ENCODE peak calls at places on chromosomes 7 and 10, in ten cellular contexts. P is cardiac muscle cell; Z is ascending aorta; G is coronary artery; W is CD8-positive, alpha-beta T cell; Y is cardiac fibroblast; B is CD4-positive, alpha-beta T cell; V is mammary epithelial cell; L is AG04449; E is Panc1. T is an unnamed sample.

GRCh38 chr7:29924006-29924405 is 65.6 kb downstream of the SCRN1 start:
- DNase-seq in P (no peak), Z (no peak), G (no peak), W (no peak), Y (no peak), B (no peak), V (no peak), L (no peak), E (no peak), T (no peak)

GRCh38 chr7:93856319-93856718 is 34.2 kb downstream of the TFPI2 start:
- DNase-seq in P (no peak), Z (no peak), G (no peak), W (no peak), Y (no peak), B (no peak), V (peak), L (no peak), E (no peak), T (no peak)

GRCh38 chr10:112952282-112952991 is 2.4 kb downstream of the TCF7L2 start:
- DNase-seq in P (peak), Z (no peak), G (no peak), W (no peak), Y (peak), B (no peak), V (peak), L (no peak), E (no peak), T (no peak)

GRCh38 chr10:132637477-132638129 is 100.0 kb downstream of the INPP5A start:
- DNase-seq in P (peak), Z (no peak), G (peak), W (peak), Y (peak), B (peak), V (peak), L (no peak), E (peak), T (peak)

GRCh38 chr10:129586897-129587443 is 119.9 kb downstream of the MGMT start:
- DNase-seq in P (no peak), Z (no peak), G (no peak), W (no peak), Y (peak), B (no peak), V (no peak), L (no peak), E (no peak), T (no peak)

GRCh38 chr10:5932345-5932744 is 42.3 kb downstream of the FBH1 start:
- DNase-seq in P (peak), Z (no peak), G (no peak), W (no peak), Y (no peak), B (no peak), V (no peak), L (no peak), E (no peak), T (no peak)

GRCh38 chr7:37354661-37355131 is 94.0 kb downstream of the ELMO1 start:
- DNase-seq in P (peak), Z (peak), G (peak), W (no peak), Y (peak), B (peak), V (peak), L (no peak), E (no peak), T (no peak)

GRCh38 chr7:99019523-99020412 is 124.1 kb downstream of the SMURF1 start:
- DNase-seq in P (no peak), Z (no peak), G (peak), W (no peak), Y (no peak), B (peak), V (no peak), L (no peak), E (no peak), T (no peak)

GRCh38 chr7:68020102-68020501 is 1023.5 kb downstream of the TYW1 start:
- DNase-seq in P (no peak), Z (no peak), G (no peak), W (no peak), Y (no peak), B (no peak), V (no peak), L (no peak), E (no peak), T (no peak)

GRCh38 chr7:136078630-136079029 is 101.5 kb upstream of the MTPN start:
- DNase-seq in P (no peak), Z (no peak), G (no peak), W (no peak), Y (no peak), B (no peak), V (no peak), L (no peak), E (no peak), T (no peak)

GRCh38 chr7:138872576-138872975 is 74.6 kb upstream of the ATP6V0A4 start:
- DNase-seq in P (no peak), Z (no peak), G (peak), W (no peak), Y (no peak), B (no peak), V (peak), L (no peak), E (no peak), T (no peak)

GRCh38 chr10:98790817-98791216 is 344.1 kb upstream of the HPS1 start:
- DNase-seq in P (peak), Z (no peak), G (no peak), W (no peak), Y (peak), B (no peak), V (no peak), L (no peak), E (no peak), T (no peak)

GRCh38 chr10:63438506-63439498 is 27.0 kb downstream of the JMJD1C start:
- DNase-seq in P (peak), Z (no peak), G (no peak), W (no peak), Y (peak), B (no peak), V (no peak), L (no peak), E (no peak), T (no peak)

GRCh38 chr7:99499356-99499712 is 747 bp downstream of the ZNF394 start:
- DNase-seq in P (no peak), Z (no peak), G (no peak), W (no peak), Y (peak), B (no peak), V (no peak), L (no peak), E (no peak), T (no peak)

GRCh38 chr7:77326131-77326530 is 90.0 kb downstream of the GSAP start:
- DNase-seq in P (no peak), Z (no peak), G (no peak), W (no peak), Y (peak), B (no peak), V (peak), L (no peak), E (no peak), T (no peak)

GRCh38 chr7:85634951-85635350 is 448.1 kb upstream of the SEMA3D start:
- DNase-seq in P (no peak), Z (no peak), G (no peak), W (no peak), Y (no peak), B (no peak), V (peak), L (no peak), E (no peak), T (no peak)

GRCh38 chr7:98864726-98865420 is 4.9 kb downstream of the TMEM130 start:
- DNase-seq in P (no peak), Z (no peak), G (no peak), W (no peak), Y (peak), B (no peak), V (no peak), L (no peak), E (no peak), T (no peak)

GRCh38 chr7:104653870-104654401 is 325.5 kb downstream of the LHFPL3 start:
- DNase-seq in P (no peak), Z (no peak), G (no peak), W (no peak), Y (no peak), B (no peak), V (no peak), L (no peak), E (no peak), T (no peak)

GRCh38 chr10:69730251-69731156 is 71.2 kb upstream of the COL13A1 start:
- DNase-seq in P (peak), Z (no peak), G (peak), W (no peak), Y (peak), B (no peak), V (peak), L (no peak), E (no peak), T (no peak)

GRCh38 chr7:5695709-5696345 is 85.6 kb downstream of the RNF216 start:
- DNase-seq in P (peak), Z (no peak), G (peak), W (no peak), Y (peak), B (no peak), V (no peak), L (no peak), E (no peak), T (no peak)

GRCh38 chr7:50679218-50680007 is 103.3 kb downstream of the GRB10 start:
- DNase-seq in P (peak), Z (no peak), G (no peak), W (no peak), Y (peak), B (no peak), V (peak), L (no peak), E (peak), T (no peak)

GRCh38 chr7:142964502-142965246 is 2.5 kb upstream of the KEL start:
- DNase-seq in P (no peak), Z (no peak), G (no peak), W (no peak), Y (no peak), B (no peak), V (no peak), L (no peak), E (no peak), T (no peak)

GRCh38 chr7:123126691-123127090 is 73.1 kb downstream of the SLC13A1 start:
- DNase-seq in P (no peak), Z (no peak), G (no peak), W (no peak), Y (no peak), B (no peak), V (no peak), L (no peak), E (no peak), T (no peak)

GRCh38 chr7:48096273-48096672 is 7.2 kb downstream of the UPP1 start:
- DNase-seq in P (no peak), Z (no peak), G (no peak), W (no peak), Y (peak), B (no peak), V (no peak), L (no peak), E (no peak), T (no peak)

GRCh38 chr10:118701529-118702323 is 53.0 kb downstream of the CACUL1 start:
- DNase-seq in P (no peak), Z (no peak), G (no peak), W (no peak), Y (peak), B (no peak), V (no peak), L (peak), E (no peak), T (no peak)

GRCh38 chr10:74151057-74151878 is at the start of gene ADK:
- DNase-seq in P (peak), Z (peak), G (peak), W (peak), Y (peak), B (peak), V (peak), L (peak), E (no peak), T (peak)
- TF ChIP-seq CTCF in P (peak), Z (peak), G (no peak), W (peak), Y (peak), B (peak), V (peak), L (peak), E (no peak), T (no peak)

GRCh38 chr7:1558181-1558811 is 2.3 kb upstream of the TMEM184A start:
- DNase-seq in P (peak), Z (no peak), G (no peak), W (no peak), Y (peak), B (no peak), V (no peak), L (no peak), E (no peak), T (no peak)
- TF ChIP-seq CTCF in P (no peak), Z (peak), G (peak), W (no peak), Y (peak), B (no peak), V (peak), L (peak), E (peak), T (no peak)

GRCh38 chr10:17290226-17290625 is 62.2 kb downstream of the VIM start:
- DNase-seq in P (peak), Z (no peak), G (no peak), W (no peak), Y (peak), B (no peak), V (peak), L (no peak), E (peak), T (no peak)
- TF ChIP-seq CTCF in P (no peak), Z (no peak), G (no peak), W (no peak), Y (no peak), B (peak), V (peak), L (no peak), E (peak), T (no peak)

DNA sequence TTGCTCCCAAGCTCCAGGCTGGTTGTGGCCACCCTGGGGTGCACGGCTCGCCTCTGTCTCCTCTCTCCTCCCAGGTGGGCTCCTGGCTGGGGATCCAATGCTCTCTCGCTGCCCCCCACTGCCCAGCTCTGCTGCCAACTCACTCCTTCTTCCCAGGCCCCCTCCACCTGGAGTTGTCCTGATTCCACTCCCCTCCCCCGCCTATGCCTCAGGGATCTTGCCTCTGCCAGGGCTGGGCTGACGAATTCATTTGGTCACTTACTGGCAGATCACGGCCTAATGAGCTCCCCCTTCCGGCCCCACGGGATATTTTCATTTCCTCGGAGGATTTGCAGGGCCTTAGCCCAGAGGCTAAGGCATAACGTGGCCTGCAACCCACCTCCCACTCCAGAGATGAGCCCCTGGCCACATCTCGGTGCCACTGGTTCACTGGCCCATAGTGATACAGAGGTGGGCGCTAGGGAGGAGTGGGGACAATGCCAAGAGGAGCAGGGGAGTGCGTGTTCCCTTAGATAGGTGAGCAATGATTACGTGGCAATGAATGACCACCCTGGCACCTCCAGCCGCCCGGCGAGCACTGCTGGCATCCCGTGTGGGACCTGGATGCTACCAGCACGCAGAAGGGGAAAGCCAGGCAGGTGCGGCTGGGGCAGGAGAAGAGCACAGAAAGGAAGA is 344.6 kb upstream of the SHH start:
- DNase-seq in P (no peak), Z (no peak), G (peak), W (no peak), Y (no peak), B (no peak), V (no peak), L (no peak), E (peak), T (no peak)
- TF ChIP-seq CTCF in P (no peak), Z (no peak), G (no peak), W (no peak), Y (no peak), B (no peak), V (peak), L (no peak), E (peak), T (no peak)

GRCh38 chr7:113635492-113635891 is 283.3 kb downstream of the PPP1R3A start:
- DNase-seq in P (no peak), Z (no peak), G (no peak), W (no peak), Y (no peak), B (no peak), V (no peak), L (no peak), E (no peak), T (no peak)

GRCh38 chr7:113636727-113637421 is 281.9 kb downstream of the PPP1R3A start:
- DNase-seq in P (no peak), Z (no peak), G (no peak), W (no peak), Y (peak), B (no peak), V (peak), L (no peak), E (no peak), T (no peak)

GRCh38 chr7:113639221-113639620 is 279.6 kb downstream of the PPP1R3A start:
- DNase-seq in P (no peak), Z (no peak), G (no peak), W (no peak), Y (no peak), B (no peak), V (peak), L (no peak), E (no peak), T (no peak)
- TF ChIP-seq CTCF in P (no peak), Z (no peak), G (no peak), W (no peak), Y (no peak), B (no peak), V (no peak), L (no peak), E (no peak), T (no peak)